ENCODE peak calls at places on chromosomes 6 and 20, in four cellular contexts. B is cardiac muscle cell, E is PC-9, S is breast epithelium. Z is an unnamed sample. For H3K27me3, the result is how much of the 10 kb centered on the place peaks cover.

GRCh38 chr6:42359021-42359420 is 92.7 kb downstream of the TRERF1 start:
- DNase-seq in B (no peak), S (no peak), E (no peak), Z (no peak)

GRCh38 chr20:49620364-49621240 is 52.7 kb upstream of the PTGIS start:
- DNase-seq in B (no peak), E (no peak), S (no peak), Z (no peak)

GRCh38 chr20:59743767-59744485 is 139.6 kb downstream of the PHACTR3 start:
- DNase-seq in B (no peak), S (no peak), E (peak), Z (no peak)

GRCh38 chr6:28922004-28922840 is 1.6 kb downstream of the TRIM27 start:
- DNase-seq in S (no peak), B (peak), E (peak), Z (no peak)

GRCh38 chr20:56422824-56423189 is 10.7 kb downstream of the CASS4 start:
- DNase-seq in E (no peak), S (no peak), B (no peak), Z (no peak)

GRCh38 chr6:25279748-25280616 is 808 bp downstream of the CARMIL1 start:
- DNase-seq in B (peak), E (peak), S (peak), Z (no peak)

GRCh38 chr6:100269189-100269588 is 195.5 kb downstream of the SIM1 start:
- DNase-seq in B (no peak), S (no peak), E (no peak), Z (peak)

GRCh38 chr6:14822689-14823088 is 423.2 kb upstream of the JARID2 start:
- DNase-seq in B (no peak), E (no peak), S (no peak), Z (peak)

GRCh38 chr6:144561455-144562043 is 276.4 kb downstream of the UTRN start:
- DNase-seq in S (no peak), B (no peak), E (no peak), Z (no peak)

GRCh38 chr6:145904878-145905277 is 59.3 kb downstream of the SHPRH start:
- DNase-seq in E (no peak), S (no peak), B (no peak), Z (no peak)

GRCh38 chr20:45441746-45442145 is 25.8 kb downstream of the PIGT start:
- DNase-seq in E (no peak), S (no peak), B (no peak), Z (no peak)

GRCh38 chr6:149016716-149017115 is 269.9 kb downstream of the UST start:
- DNase-seq in S (no peak), E (no peak), B (no peak), Z (no peak)

GRCh38 chr6:49606696-49607390 is 29.8 kb downstream of the RHAG start:
- DNase-seq in B (peak), E (peak), S (no peak), Z (peak)

GRCh38 chr20:48525400-48525799 is 302.4 kb downstream of the PREX1 start:
- DNase-seq in E (no peak), B (no peak), S (no peak), Z (no peak)

GRCh38 chr20:44409132-44409600 is 53.7 kb downstream of the HNF4A start:
- DNase-seq in B (no peak), S (no peak), E (no peak), Z (no peak)

GRCh38 chr6:88422831-88423230 is 256.7 kb upstream of the CNR1 start:
- DNase-seq in B (no peak), E (no peak), S (no peak), Z (no peak)

GRCh38 chr20:36162272-36162966 is 7.9 kb downstream of the EPB41L1 start:
- DNase-seq in S (no peak), B (no peak), E (no peak), Z (no peak)

GRCh38 chr6:116596815-116597214 is 19.5 kb upstream of the RSPH4A start:
- DNase-seq in B (peak), E (no peak), S (no peak), Z (no peak)

GRCh38 chr20:49635171-49635570 is 67.2 kb upstream of the PTGIS start:
- DNase-seq in S (no peak), B (peak), E (no peak), Z (no peak)

GRCh38 chr20:8489094-8489883 is 357.2 kb downstream of the PLCB1 start:
- DNase-seq in S (no peak), E (no peak), B (no peak), Z (no peak)

GRCh38 chr20:1430004-1430451 is 36.6 kb downstream of the NSFL1C start:
- DNase-seq in B (no peak), E (no peak), S (no peak), Z (peak)

GRCh38 chr20:46520976-46521579 is 7.7 kb upstream of the ZNF334 start:
- DNase-seq in S (no peak), E (peak), B (peak), Z (peak)

GRCh38 chr6:109695468-109695867 is 4.4 kb downstream of the FIG4 start:
- DNase-seq in B (no peak), E (no peak), S (no peak), Z (no peak)

GRCh38 chr20:20487811-20488210 is 119.9 kb downstream of the INSM1 start:
- DNase-seq in S (no peak), E (no peak), B (no peak), Z (no peak)

GRCh38 chr6:7561153-7561964 is 19.9 kb downstream of the DSP start:
- DNase-seq in B (peak), E (no peak), S (no peak), Z (no peak)

GRCh38 chr6:148294059-148294458 is 48.6 kb upstream of the SASH1 start:
- DNase-seq in S (no peak), B (no peak), E (no peak), Z (no peak)

GRCh38 chr6:54188832-54189231 is 77.6 kb downstream of the MLIP start:
- DNase-seq in B (no peak), S (no peak), E (no peak), Z (no peak)

GRCh38 chr6:160240691-160241084 is 17.9 kb downstream of the SLC22A2 start:
- DNase-seq in S (no peak), B (no peak), E (no peak), Z (no peak)

GRCh38 chr6:131646249-131646670 is 9.2 kb downstream of the ENPP3 start:
- DNase-seq in E (no peak), S (no peak), B (no peak), Z (no peak)

GRCh38 chr6:148747493-148748160 is 797 bp downstream of the UST start:
- DNase-seq in E (peak), B (peak), S (peak), Z (no peak)

GRCh38 chr6:106383573-106383972 is 23.1 kb downstream of the CRYBG1 start:
- DNase-seq in B (no peak), E (no peak), S (no peak), Z (no peak)

GRCh38 chr6:84350397-84350796 is 123.0 kb upstream of the CEP162 start:
- DNase-seq in E (no peak), S (no peak), B (no peak), Z (no peak)

GRCh38 chr20:25128649-25129048 is 46.7 kb upstream of the VSX1 start:
- DNase-seq in E (no peak), S (no peak), B (no peak), Z (no peak)

GRCh38 chr20:6855806-6856205 is 88.3 kb downstream of the BMP2 start:
- DNase-seq in B (no peak), E (no peak), S (no peak), Z (no peak)

DNA sequence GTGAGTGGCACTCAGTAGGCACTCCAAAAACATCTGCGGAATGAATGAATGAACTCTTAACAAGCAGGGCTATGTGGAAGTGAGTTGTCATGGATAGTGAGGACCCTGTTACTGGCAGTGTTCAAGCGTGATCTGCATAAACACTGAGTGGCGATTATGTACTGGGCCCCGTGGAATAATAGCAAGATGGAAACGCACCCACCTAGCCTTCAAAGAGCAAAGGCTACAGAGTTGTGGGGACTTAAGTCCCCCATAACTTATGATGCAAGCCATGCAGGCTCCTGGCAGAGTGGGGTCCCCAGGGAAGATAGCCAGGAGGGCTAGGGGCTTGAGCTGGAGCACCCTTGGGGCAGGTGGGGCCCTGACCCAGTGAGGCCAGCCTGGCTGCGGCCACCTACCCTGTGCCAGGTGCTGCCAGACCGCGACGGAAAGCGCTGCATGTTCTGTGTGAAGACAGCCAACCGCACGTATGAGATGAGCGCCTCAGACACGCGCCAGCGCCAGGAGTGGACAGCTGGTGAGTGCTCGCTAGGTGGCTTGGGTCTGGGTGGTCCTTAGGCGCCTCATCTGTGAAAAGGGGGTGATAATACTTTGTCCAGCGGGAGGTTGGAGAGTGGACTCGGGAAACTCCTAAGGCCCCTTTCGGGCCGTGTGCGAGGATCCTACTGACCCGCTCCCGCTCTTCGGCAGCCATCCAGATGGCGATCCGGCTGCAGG is 20.0 kb downstream of the DEF6 start:
- DNase-seq in E (no peak), S (no peak), B (no peak), Z (no peak)
- TF ChIP-seq CTCF in E (no peak), S (no peak), B (no peak), Z (peak)

GRCh38 chr6:50716887-50717509 is 3.7 kb downstream of the TFAP2D start:
- DNase-seq in E (no peak), B (no peak), S (no peak), Z (no peak)
- H3K27me3 ChIP-seq in E (under half), B (half or more), S (under half), Z (under half)

GRCh38 chr20:39700527-39700926 is 738.4 kb downstream of the DHX35 start:
- DNase-seq in B (no peak), E (no peak), S (no peak), Z (no peak)

GRCh38 chr20:39698706-39699211 is 736.6 kb downstream of the DHX35 start:
- DNase-seq in S (no peak), E (no peak), B (no peak), Z (no peak)

GRCh38 chr20:39702716-39703349 is 740.7 kb downstream of the DHX35 start:
- DNase-seq in S (no peak), B (no peak), E (no peak), Z (no peak)

DNA sequence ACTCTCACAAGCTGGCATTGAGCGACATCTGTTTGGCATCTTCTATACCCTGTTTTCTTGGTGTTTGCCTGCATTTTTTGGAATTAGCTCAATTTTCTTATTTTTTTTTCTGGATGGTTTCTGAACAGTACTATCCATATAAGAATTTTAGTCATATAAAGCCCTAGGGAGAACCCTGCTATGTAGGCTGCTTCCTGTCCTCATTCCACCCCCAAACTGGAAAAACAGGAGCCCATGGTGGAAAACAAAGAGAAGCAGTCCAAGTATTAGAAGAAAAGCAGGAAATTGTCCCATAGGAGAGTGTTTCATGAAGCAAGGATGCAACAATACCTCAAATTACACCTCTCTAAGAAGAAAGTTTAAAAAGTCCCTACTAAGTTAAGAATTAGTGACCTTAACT is 737.2 kb downstream of the DHX35 start:
- DNase-seq in B (no peak), E (no peak), S (no peak), Z (no peak)
- H3K27ac ChIP-seq in B (no peak), E (no peak), S (peak), Z (no peak)

DNA sequence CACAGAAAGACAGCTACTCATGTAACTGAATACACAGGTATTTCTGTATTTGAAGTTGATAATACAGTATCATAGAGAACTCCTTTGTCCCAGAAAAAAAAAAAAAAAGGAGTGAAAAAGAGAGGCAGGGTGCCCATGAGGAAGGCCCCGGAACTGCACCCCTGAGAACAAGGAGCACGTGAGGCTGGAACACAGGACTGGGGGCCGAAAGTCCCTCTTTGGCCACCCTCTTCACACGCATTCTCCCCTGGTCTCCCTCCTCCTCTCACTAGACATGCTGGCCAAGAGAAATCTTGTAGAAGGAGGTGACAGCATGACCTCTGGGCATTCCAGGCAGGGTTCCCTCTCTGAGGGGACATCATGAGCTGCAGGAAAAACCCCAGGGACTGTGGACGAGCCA is 62.7 kb upstream of the TRAF3IP2 start:
- DNase-seq in S (no peak), E (no peak), B (no peak), Z (no peak)
- TF ChIP-seq CTCF in S (peak), E (peak), B (peak), Z (peak)